ENCODE peak calls at places on chromosomes 1 and 21, in five cellular contexts. H is AG08395, Z is neural crest cell, K is brain microvascular endothelial cell, Y is activated gamma-delta T cell. L is an unnamed sample.

GRCh38 chr21:44567481-44568171 is 5.9 kb upstream of the KRTAP10-4 start:
- DNase-seq in K (no peak), H (no peak), Z (no peak), Y (no peak), L (peak)

GRCh38 chr1:23215751-23216449 is 1.4 kb downstream of the HTR1D start:
- DNase-seq in Z (no peak), H (no peak), Y (no peak), K (no peak), L (no peak)

GRCh38 chr1:204645251-204645650 is 40.3 kb downstream of the LRRN2 start:
- DNase-seq in H (no peak), Z (no peak), Y (no peak), K (no peak), L (peak)

GRCh38 chr1:242530761-242531160 is 6.3 kb upstream of the PLD5 start:
- DNase-seq in Z (no peak), K (no peak), Y (no peak), H (peak), L (no peak)

GRCh38 chr1:208654241-208654640 is 410.1 kb upstream of the PLXNA2 start:
- DNase-seq in Y (no peak), K (peak), Z (no peak), H (peak), L (no peak)

GRCh38 chr1:94425821-94426484 is 7.8 kb downstream of the ABCD3 start:
- DNase-seq in Z (no peak), H (no peak), K (no peak), Y (no peak), L (no peak)

GRCh38 chr1:36142121-36142520 is 7.2 kb downstream of the TRAPPC3 start:
- DNase-seq in K (no peak), Z (no peak), Y (no peak), H (no peak), L (no peak)

GRCh38 chr1:204925701-204926100 is 55.0 kb downstream of the NFASC start:
- DNase-seq in H (no peak), Y (no peak), K (no peak), Z (no peak), L (no peak)

GRCh38 chr1:116770625-116771024 is 16.4 kb downstream of the CD2 start:
- DNase-seq in K (no peak), H (no peak), Z (no peak), Y (no peak), L (no peak)

GRCh38 chr1:220950576-220950975 is 71.3 kb downstream of the HLX start:
- DNase-seq in H (no peak), K (no peak), Y (no peak), Z (no peak), L (no peak)

GRCh38 chr1:66575739-66576138 is 41.8 kb downstream of the SGIP1 start:
- DNase-seq in K (peak), Z (no peak), Y (no peak), H (peak), L (no peak)

GRCh38 chr1:178283409-178283808 is 189.5 kb downstream of the RASAL2 start:
- DNase-seq in K (peak), Z (no peak), Y (no peak), H (no peak), L (no peak)

GRCh38 chr1:54487571-54488050 is 60.4 kb upstream of the ACOT11 start:
- DNase-seq in Y (no peak), H (no peak), K (no peak), Z (no peak), L (peak)

GRCh38 chr1:201376464-201377374 is 761 bp downstream of the TNNT2 start:
- DNase-seq in Y (no peak), Z (peak), K (peak), H (peak), L (no peak)

GRCh38 chr1:154629160-154630073 is 21.4 kb upstream of the ADAR start:
- DNase-seq in Z (no peak), H (no peak), Y (no peak), K (no peak), L (no peak)

GRCh38 chr1:58065520-58065919 is 481.0 kb downstream of the OMA1 start:
- DNase-seq in Z (no peak), K (no peak), H (no peak), Y (no peak), L (no peak)

GRCh38 chr1:231139659-231140650 is 21.9 kb upstream of the TRIM67 start:
- DNase-seq in Z (no peak), K (peak), H (peak), Y (no peak), L (no peak)

GRCh38 chr1:247491328-247491727 is 33.4 kb upstream of the OR2B11 start:
- DNase-seq in Z (no peak), H (no peak), Y (no peak), K (no peak), L (no peak)

GRCh38 chr1:242710847-242711246 is 186.3 kb upstream of the PLD5 start:
- DNase-seq in H (no peak), Y (no peak), K (no peak), Z (no peak), L (no peak)

GRCh38 chr1:56070601-56071000 is 508.8 kb downstream of the PLPP3 start:
- DNase-seq in H (peak), Y (no peak), Z (no peak), K (no peak), L (no peak)

GRCh38 chr1:27166351-27166802 is 11.5 kb upstream of the SLC9A1 start:
- DNase-seq in H (peak), Z (no peak), K (no peak), Y (no peak), L (no peak)

GRCh38 chr1:92538048-92538412 is 51.3 kb upstream of the GFI1 start:
- DNase-seq in K (no peak), H (no peak), Z (no peak), Y (no peak), L (no peak)

GRCh38 chr1:209756608-209757445 is 974 bp downstream of the TRAF3IP3 start:
- DNase-seq in Z (no peak), K (no peak), Y (no peak), H (no peak), L (no peak)

GRCh38 chr1:228149341-228150020 is at the start of gene GJC2:
- DNase-seq in K (no peak), H (peak), Y (no peak), Z (no peak), L (peak)

GRCh38 chr21:37407719-37408455 is 41.3 kb downstream of the DYRK1A start:
- DNase-seq in Y (no peak), Z (no peak), H (no peak), K (no peak), L (no peak)

GRCh38 chr1:205321959-205322283 is 376 bp upstream of the NUAK2 start:
- DNase-seq in Z (no peak), Y (no peak), K (no peak), H (no peak), L (no peak)

GRCh38 chr1:12572506-12572905 is 45.5 kb downstream of the DHRS3 start:
- DNase-seq in Z (no peak), Y (no peak), K (peak), H (no peak), L (no peak)

GRCh38 chr1:25161981-25162380 is 70.3 kb downstream of the SYF2 start:
- DNase-seq in H (peak), Z (no peak), K (no peak), Y (no peak), L (no peak)

GRCh38 chr1:961132-961652 is 808 bp downstream of the KLHL17 start:
- DNase-seq in K (no peak), H (no peak), Z (no peak), Y (no peak), L (no peak)

GRCh38 chr21:24716306-24716918 is 890.9 kb downstream of the MRPL39 start:
- DNase-seq in K (no peak), Z (no peak), H (no peak), Y (no peak), L (no peak)

GRCh38 chr1:209755926-209756607 is at the start of gene TRAF3IP3:
- DNase-seq in H (no peak), Z (no peak), K (no peak), Y (no peak), L (no peak)

GRCh38 chr1:164914208-164914607 is 355.2 kb downstream of the PBX1 start:
- DNase-seq in K (peak), H (peak), Z (no peak), Y (no peak), L (no peak)

GRCh38 chr1:19602486-19602885 is 41.6 kb upstream of the NBL1 start:
- DNase-seq in K (no peak), Y (no peak), Z (no peak), H (no peak), L (no peak)

GRCh38 chr21:26115346-26115745 is 55.2 kb downstream of the APP start:
- DNase-seq in Z (no peak), H (no peak), K (no peak), Y (no peak), L (no peak)

GRCh38 chr1:202085682-202086373 is 36.9 kb upstream of the GPR37L1 start:
- DNase-seq in K (no peak), Y (no peak), Z (no peak), H (no peak), L (no peak)